ENCODE peak calls at places on chromosomes 16 and 17, in five cellular contexts. One of them, this sample, is unnamed.
A peak's percentile ranks its signal among the peaks of the same experiment; 100 is the strongest.

GRCh38 chr16:7352114-7352513 is 19.5 kb downstream of the RBFOX1 start:
- DNase-seq in fibroblast of the aortic adventitia: no peak
- DNase-seq in stimulated activated CD8-positive, alpha-beta memory T cell treated with anti-CD3 and anti-CD28 coated beads, Interleukin-4, amount 100 ng/mL, for 4 hours: no peak
- DNase-seq in spleen: no peak
- DNase-seq in CD4-positive, CD25-positive, alpha-beta regulatory T cell: no peak
- DNase-seq in this sample: no peak

GRCh38 chr16:89925596-89926079 is 2.5 kb downstream of the TUBB3 start:
- DNase-seq in fibroblast of the aortic adventitia: no peak
- DNase-seq in CD4-positive, CD25-positive, alpha-beta regulatory T cell: no peak
- DNase-seq in spleen: no peak
- DNase-seq in stimulated activated CD8-positive, alpha-beta memory T cell treated with anti-CD3 and anti-CD28 coated beads, Interleukin-4, amount 100 ng/mL, for 4 hours: no peak
- DNase-seq in this sample: no peak

GRCh38 chr17:1529863-1530262 is 13.5 kb upstream of the INPP5K start:
- DNase-seq in spleen: no peak
- DNase-seq in CD4-positive, CD25-positive, alpha-beta regulatory T cell: no peak
- DNase-seq in stimulated activated CD8-positive, alpha-beta memory T cell treated with anti-CD3 and anti-CD28 coated beads, Interleukin-4, amount 100 ng/mL, for 4 hours: no peak
- DNase-seq in fibroblast of the aortic adventitia: peak; percentile 11
- DNase-seq in this sample: no peak

GRCh38 chr16:31505483-31505882 is 2.7 kb downstream of the RUSF1 start:
- DNase-seq in stimulated activated CD8-positive, alpha-beta memory T cell treated with anti-CD3 and anti-CD28 coated beads, Interleukin-4, amount 100 ng/mL, for 4 hours: no peak
- DNase-seq in spleen: no peak
- DNase-seq in CD4-positive, CD25-positive, alpha-beta regulatory T cell: no peak
- DNase-seq in fibroblast of the aortic adventitia: no peak
- DNase-seq in this sample: no peak

GRCh38 chr17:82023447-82024241 is 539 bp downstream of the LRRC45 start:
- DNase-seq in stimulated activated CD8-positive, alpha-beta memory T cell treated with anti-CD3 and anti-CD28 coated beads, Interleukin-4, amount 100 ng/mL, for 4 hours: no peak
- DNase-seq in fibroblast of the aortic adventitia: no peak
- DNase-seq in spleen: no peak
- DNase-seq in CD4-positive, CD25-positive, alpha-beta regulatory T cell: no peak
- DNase-seq in this sample: no peak

GRCh38 chr17:80146121-80147034 is 550 bp downstream of the EIF4A3 start:
- DNase-seq in fibroblast of the aortic adventitia: peak; percentile 39
- DNase-seq in spleen: no peak
- DNase-seq in CD4-positive, CD25-positive, alpha-beta regulatory T cell: no peak
- DNase-seq in stimulated activated CD8-positive, alpha-beta memory T cell treated with anti-CD3 and anti-CD28 coated beads, Interleukin-4, amount 100 ng/mL, for 4 hours: no peak
- DNase-seq in this sample: no peak

GRCh38 chr17:13230908-13231307 is 213.1 kb upstream of the ELAC2 start:
- DNase-seq in fibroblast of the aortic adventitia: peak; percentile 9
- DNase-seq in CD4-positive, CD25-positive, alpha-beta regulatory T cell: no peak
- DNase-seq in stimulated activated CD8-positive, alpha-beta memory T cell treated with anti-CD3 and anti-CD28 coated beads, Interleukin-4, amount 100 ng/mL, for 4 hours: no peak
- DNase-seq in spleen: no peak
- DNase-seq in this sample: no peak

GRCh38 chr16:84827131-84827574 is 7.4 kb downstream of the CRISPLD2 start:
- DNase-seq in stimulated activated CD8-positive, alpha-beta memory T cell treated with anti-CD3 and anti-CD28 coated beads, Interleukin-4, amount 100 ng/mL, for 4 hours: no peak
- DNase-seq in spleen: peak; percentile 85
- DNase-seq in fibroblast of the aortic adventitia: peak; percentile 52
- DNase-seq in CD4-positive, CD25-positive, alpha-beta regulatory T cell: no peak
- DNase-seq in this sample: no peak

GRCh38 chr17:71024172-71024571 is 854.8 kb downstream of the KCNJ2 start:
- DNase-seq in spleen: no peak
- DNase-seq in stimulated activated CD8-positive, alpha-beta memory T cell treated with anti-CD3 and anti-CD28 coated beads, Interleukin-4, amount 100 ng/mL, for 4 hours: no peak
- DNase-seq in fibroblast of the aortic adventitia: no peak
- DNase-seq in CD4-positive, CD25-positive, alpha-beta regulatory T cell: no peak
- DNase-seq in this sample: no peak

GRCh38 chr17:78669256-78669974 is 92.2 kb upstream of the DNAH17 start:
- DNase-seq in fibroblast of the aortic adventitia: no peak
- DNase-seq in CD4-positive, CD25-positive, alpha-beta regulatory T cell: no peak
- DNase-seq in spleen: peak; percentile 62
- DNase-seq in stimulated activated CD8-positive, alpha-beta memory T cell treated with anti-CD3 and anti-CD28 coated beads, Interleukin-4, amount 100 ng/mL, for 4 hours: no peak
- DNase-seq in this sample: no peak

GRCh38 chr17:17072546-17072945 is 30.3 kb downstream of the MPRIP start:
- DNase-seq in CD4-positive, CD25-positive, alpha-beta regulatory T cell: no peak
- DNase-seq in stimulated activated CD8-positive, alpha-beta memory T cell treated with anti-CD3 and anti-CD28 coated beads, Interleukin-4, amount 100 ng/mL, for 4 hours: no peak
- DNase-seq in fibroblast of the aortic adventitia: no peak
- DNase-seq in spleen: peak; percentile 36
- DNase-seq in this sample: no peak

GRCh38 chr16:67391424-67392300 is 1.6 kb downstream of the TPPP3 start:
- DNase-seq in spleen: peak; percentile 64
- DNase-seq in CD4-positive, CD25-positive, alpha-beta regulatory T cell: no peak
- DNase-seq in fibroblast of the aortic adventitia: no peak
- DNase-seq in stimulated activated CD8-positive, alpha-beta memory T cell treated with anti-CD3 and anti-CD28 coated beads, Interleukin-4, amount 100 ng/mL, for 4 hours: no peak
- DNase-seq in this sample: no peak

GRCh38 chr17:9226794-9227135 is 205.5 kb downstream of the NTN1 start:
- DNase-seq in spleen: peak; percentile 82
- DNase-seq in fibroblast of the aortic adventitia: no peak
- DNase-seq in CD4-positive, CD25-positive, alpha-beta regulatory T cell: no peak
- DNase-seq in stimulated activated CD8-positive, alpha-beta memory T cell treated with anti-CD3 and anti-CD28 coated beads, Interleukin-4, amount 100 ng/mL, for 4 hours: no peak
- DNase-seq in this sample: no peak